ENCODE peak calls at places on chromosome 18, in five cellular contexts. K is omental fat pad, F is esophagus squamous epithelium, J is GM20000, I is natural killer cell. G is an unnamed sample.

GRCh38 chr18:43405097-43405496 is 127.8 kb upstream of the SYT4 start:
- DNase-seq in F (no peak), I (no peak), K (no peak), J (no peak), G (no peak)

GRCh38 chr18:60554961-60555360 is 182.4 kb upstream of the MC4R start:
- DNase-seq in J (no peak), F (no peak), I (no peak), K (no peak), G (no peak)

GRCh38 chr18:36831139-36831538 is 2.2 kb downstream of the KIAA1328 start:
- DNase-seq in F (no peak), J (no peak), K (no peak), I (no peak), G (peak; percentile 46)

GRCh38 chr18:78069784-78070664 is 820.4 kb downstream of the GALR1 start:
- DNase-seq in F (no peak), J (no peak), K (no peak), I (no peak), G (no peak)

GRCh38 chr18:23812566-23813440 is 123.5 kb downstream of the LAMA3 start:
- DNase-seq in I (no peak), F (no peak), K (no peak), J (peak; percentile 33), G (no peak)

GRCh38 chr18:35481960-35482366 is 15.8 kb downstream of the INO80C start:
- DNase-seq in K (no peak), I (no peak), J (no peak), F (no peak), G (no peak)

GRCh38 chr18:36185157-36185556 is 2.1 kb upstream of the MOCOS start:
- DNase-seq in J (no peak), K (no peak), I (no peak), F (no peak), G (no peak)

GRCh38 chr18:42929857-42930256 is 185.6 kb downstream of the RIT2 start:
- DNase-seq in F (no peak), J (no peak), I (no peak), K (no peak), G (no peak)

GRCh38 chr18:23690505-23691068 is 1.3 kb downstream of the LAMA3 start:
- DNase-seq in K (no peak), J (no peak), F (no peak), I (no peak), G (no peak)

GRCh38 chr18:50369672-50370071 is 5.2 kb upstream of the SKA1 start:
- DNase-seq in J (no peak), K (no peak), I (no peak), F (no peak), G (no peak)

GRCh38 chr18:60872434-60872833 is 460.8 kb upstream of the CDH20 start:
- DNase-seq in F (no peak), K (no peak), J (no peak), I (no peak), G (no peak)

GRCh38 chr18:21265971-21266673 is 24.1 kb downstream of the GREB1L start:
- DNase-seq in J (no peak), K (no peak), F (no peak), I (no peak), G (no peak)

GRCh38 chr18:62979900-62980299 is 264.6 kb downstream of the PHLPP1 start:
- DNase-seq in I (no peak), J (no peak), K (no peak), F (no peak), G (no peak)

GRCh38 chr18:77065221-77065981 is 67.2 kb downstream of the MBP start:
- DNase-seq in F (no peak), J (no peak), K (no peak), I (peak; percentile 55), G (peak; percentile 85)

GRCh38 chr18:30328839-30329238 is 713.7 kb downstream of the DSC3 start:
- DNase-seq in J (no peak), F (no peak), K (no peak), I (no peak), G (no peak)

GRCh38 chr18:63216911-63217311 is 102.7 kb downstream of the BCL2 start:
- DNase-seq in I (no peak), F (no peak), K (no peak), J (no peak), G (no peak)

GRCh38 chr18:34224423-34225217 is at the start of gene NOL4:
- DNase-seq in I (no peak), J (peak; percentile 52), K (no peak), F (no peak), G (no peak)

GRCh38 chr18:62324355-62324828 is 718 bp upstream of the TNFRSF11A start:
- DNase-seq in F (no peak), K (no peak), I (no peak), J (no peak), G (no peak)

GRCh38 chr18:74116628-74117554 is 30.7 kb downstream of the FBXO15 start:
- DNase-seq in J (no peak), K (no peak), I (no peak), F (no peak), G (peak; percentile 47)

GRCh38 chr18:29664278-29665021 is 1378.1 kb downstream of the DSC3 start:
- DNase-seq in K (no peak), I (no peak), F (no peak), J (no peak), G (no peak)

GRCh38 chr18:68942230-68942629 is 144.3 kb downstream of the CCDC102B start:
- DNase-seq in I (no peak), K (no peak), F (no peak), J (no peak), G (no peak)

GRCh38 chr18:34659579-34660517 is 50.2 kb upstream of the DTNA start:
- DNase-seq in I (no peak), J (no peak), F (no peak), K (peak; percentile 73), G (peak; percentile 97)

GRCh38 chr18:44901283-44901682 is 220.6 kb downstream of the SETBP1 start:
- DNase-seq in F (no peak), K (no peak), I (no peak), J (no peak), G (no peak)

GRCh38 chr18:40949138-40949949 is 1005.7 kb upstream of the PIK3C3 start:
- DNase-seq in F (no peak), J (no peak), I (no peak), K (no peak), G (no peak)

GRCh38 chr18:66329716-66330115 is 274.2 kb downstream of the CDH19 start:
- DNase-seq in F (no peak), K (no peak), I (no peak), J (no peak), G (no peak)

GRCh38 chr18:63090334-63090733 is 229.2 kb downstream of the BCL2 start:
- DNase-seq in K (no peak), I (no peak), J (no peak), F (no peak), G (no peak)

GRCh38 chr18:79118797-79119196 is 49.6 kb downstream of the ATP9B start:
- DNase-seq in F (no peak), K (no peak), I (no peak), J (no peak), G (no peak)
- TF ChIP-seq CTCF in F (no peak), K (no peak), I (no peak), J (no peak), G (no peak)

GRCh38 chr18:75730249-75730648 is 302.7 kb upstream of the SMIM21 start:
- DNase-seq in K (no peak), F (no peak), I (no peak), J (no peak), G (no peak)

GRCh38 chr18:75728621-75729020 is 301.1 kb upstream of the SMIM21 start:
- DNase-seq in J (no peak), F (no peak), K (no peak), I (no peak), G (no peak)

DNA sequence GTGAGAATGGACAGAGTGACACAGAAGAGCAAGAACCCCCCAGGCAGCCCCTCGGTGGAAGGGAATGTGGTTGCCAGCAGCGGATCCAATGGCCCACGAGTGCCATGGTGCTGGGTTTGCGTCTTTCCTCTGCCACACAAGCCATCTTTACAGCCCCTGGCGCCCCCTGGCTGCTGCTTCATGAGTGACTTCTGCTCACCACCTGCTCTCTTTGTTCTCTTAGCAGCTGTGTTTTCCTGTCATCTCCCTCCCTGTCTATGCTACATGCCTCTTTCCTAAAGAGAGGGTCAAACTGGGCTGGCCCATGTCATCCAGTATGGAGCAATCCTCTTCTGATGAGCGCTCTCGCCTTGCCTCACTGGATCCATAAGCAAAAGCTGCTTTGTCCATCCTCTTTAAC is 300.0 kb upstream of the SMIM21 start:
- DNase-seq in I (no peak), J (peak; percentile 25), F (no peak), K (no peak), G (no peak)
- TF ChIP-seq CTCF in I (no peak), J (peak; percentile 26), F (peak; percentile 33), K (no peak), G (peak; percentile 78)

GRCh38 chr18:3236470-3236869 is 11.1 kb upstream of the MYL12A start:
- DNase-seq in I (no peak), J (no peak), K (no peak), F (no peak), G (no peak)

GRCh38 chr18:3235846-3236245 is 11.8 kb upstream of the MYL12A start:
- DNase-seq in F (no peak), J (no peak), K (no peak), I (no peak), G (no peak)

GRCh38 chr18:3233433-3234168 is 13.8 kb upstream of the MYOM1 start:
- DNase-seq in I (no peak), J (no peak), F (no peak), K (no peak), G (no peak)

GRCh38 chr18:3234457-3234856 is 13.1 kb upstream of the MYL12A start:
- DNase-seq in F (no peak), I (no peak), J (no peak), K (no peak), G (no peak)

DNA sequence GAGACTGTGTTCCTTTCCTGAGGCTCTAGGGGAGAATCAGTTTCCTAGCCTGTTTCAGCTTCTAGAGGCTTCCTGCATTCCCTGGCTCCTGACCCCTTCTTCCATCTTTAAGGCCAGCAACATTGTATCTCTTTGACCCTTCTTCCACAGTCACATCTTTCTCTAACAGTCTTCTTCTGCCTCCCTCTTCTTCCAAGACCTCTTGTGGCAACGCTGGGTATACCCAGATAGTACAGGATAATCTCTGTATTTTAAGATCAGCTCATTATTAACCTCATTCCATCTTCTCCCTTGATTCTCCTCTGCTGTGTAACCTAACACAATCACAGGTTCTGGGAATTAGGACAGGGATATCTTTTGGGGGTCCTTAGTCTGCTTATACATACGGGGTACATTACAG is 8.9 kb upstream of the MYL12A start:
- DNase-seq in K (no peak), I (no peak), F (no peak), J (no peak), G (no peak)
- TF ChIP-seq CTCF in K (no peak), I (no peak), F (no peak), J (no peak), G (peak; percentile 60)

DNA sequence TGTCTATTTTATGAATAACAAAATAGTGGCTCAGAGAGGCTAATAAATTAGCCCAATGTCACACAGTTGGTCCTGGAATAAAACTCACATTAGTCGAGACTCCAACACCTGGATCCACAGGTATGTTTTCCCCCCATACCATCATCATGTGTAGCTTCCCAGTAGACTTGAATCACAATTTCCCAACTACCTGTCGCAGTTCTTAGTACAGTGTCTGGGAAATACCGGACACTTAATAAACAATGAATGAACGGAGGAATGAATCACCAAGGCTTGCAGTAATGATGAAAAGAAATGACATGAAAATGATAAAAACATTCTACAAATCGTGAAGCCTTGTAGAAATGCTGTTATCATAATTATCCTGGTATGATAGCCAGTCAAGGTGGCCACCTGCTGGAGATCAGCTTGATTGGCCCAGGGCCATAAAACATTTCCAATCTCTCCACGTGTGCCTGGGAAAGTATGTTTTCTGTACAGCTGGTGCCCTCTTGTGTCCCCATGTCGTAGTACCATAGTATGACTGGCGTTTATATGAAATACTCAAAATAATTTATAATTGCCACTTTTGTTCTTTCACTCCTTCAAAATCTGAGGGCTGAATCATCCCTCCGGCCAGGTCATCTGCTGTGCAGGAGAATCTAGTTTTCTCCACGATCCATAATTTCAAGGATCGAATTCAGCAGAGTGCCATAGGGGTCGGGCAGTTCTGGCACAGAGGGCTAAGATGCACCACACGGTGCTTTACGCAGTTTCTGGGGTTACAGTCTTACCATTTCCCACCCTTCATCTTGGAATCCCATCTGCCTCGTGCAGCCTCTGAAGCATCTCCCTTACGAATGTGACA is 95.4 kb downstream of the LAMA1 start:
- DNase-seq in K (no peak), F (no peak), I (no peak), J (no peak), G (peak; percentile 19)
- TF ChIP-seq CTCF in K (no peak), F (peak; percentile 53), I (no peak), J (no peak), G (peak; percentile 66)

G was measured in HFFc6.